ENCODE peak calls at places on chromosomes 13 and 19, in eight cellular contexts. One of them, this sample, is unnamed.

GRCh38 chr13:93788456-93788855 is 561.8 kb downstream of the GPC6 start:
- DNase-seq in fibroblast of the aortic adventitia: no peak
- DNase-seq in neural crest cell: no peak
- DNase-seq in iPS-NIHi11: no peak
- DNase-seq in KBM-7: no peak
- DNase-seq in stimulated activated CD4-positive, alpha-beta T cell treated with anti-CD3 and anti-CD28 coated beads, Interleukin-1b, Interleukin-23, amount 100 ng/mL, for 4 hours: no peak
- DNase-seq in amniotic stem cell: no peak
- DNase-seq in NCI-H1694 treated with DMSO at 0.1 percent for 48 hours: no peak
- DNase-seq in this sample: no peak

GRCh38 chr13:30884543-30884942 is 21.5 kb upstream of the MEDAG start:
- DNase-seq in fibroblast of the aortic adventitia: no peak
- DNase-seq in neural crest cell: no peak
- DNase-seq in iPS-NIHi11: peak
- DNase-seq in KBM-7: no peak
- DNase-seq in stimulated activated CD4-positive, alpha-beta T cell treated with anti-CD3 and anti-CD28 coated beads, Interleukin-1b, Interleukin-23, amount 100 ng/mL, for 4 hours: no peak
- DNase-seq in amniotic stem cell: no peak
- DNase-seq in NCI-H1694 treated with DMSO at 0.1 percent for 48 hours: no peak
- DNase-seq in this sample: peak

GRCh38 chr19:1680976-1681375 is 28.6 kb upstream of the TCF3 start:
- DNase-seq in fibroblast of the aortic adventitia: no peak
- DNase-seq in neural crest cell: no peak
- DNase-seq in iPS-NIHi11: peak
- DNase-seq in KBM-7: no peak
- DNase-seq in stimulated activated CD4-positive, alpha-beta T cell treated with anti-CD3 and anti-CD28 coated beads, Interleukin-1b, Interleukin-23, amount 100 ng/mL, for 4 hours: no peak
- DNase-seq in amniotic stem cell: no peak
- DNase-seq in NCI-H1694 treated with DMSO at 0.1 percent for 48 hours: no peak
- DNase-seq in this sample: no peak

GRCh38 chr19:1112254-1113208 is 8.7 kb downstream of the GPX4 start:
- DNase-seq in fibroblast of the aortic adventitia: no peak
- DNase-seq in neural crest cell: no peak
- DNase-seq in iPS-NIHi11: peak
- DNase-seq in KBM-7: no peak
- DNase-seq in stimulated activated CD4-positive, alpha-beta T cell treated with anti-CD3 and anti-CD28 coated beads, Interleukin-1b, Interleukin-23, amount 100 ng/mL, for 4 hours: no peak
- DNase-seq in amniotic stem cell: no peak
- DNase-seq in NCI-H1694 treated with DMSO at 0.1 percent for 48 hours: no peak
- DNase-seq in this sample: no peak

GRCh38 chr13:104936304-104936703 is 1599.2 kb downstream of the EFNB2 start:
- DNase-seq in fibroblast of the aortic adventitia: no peak
- DNase-seq in neural crest cell: no peak
- DNase-seq in iPS-NIHi11: no peak
- DNase-seq in KBM-7: no peak
- DNase-seq in stimulated activated CD4-positive, alpha-beta T cell treated with anti-CD3 and anti-CD28 coated beads, Interleukin-1b, Interleukin-23, amount 100 ng/mL, for 4 hours: no peak
- DNase-seq in amniotic stem cell: no peak
- DNase-seq in NCI-H1694 treated with DMSO at 0.1 percent for 48 hours: no peak
- DNase-seq in this sample: no peak

GRCh38 chr19:48627211-48627864 is 8.0 kb downstream of the SPHK2 start:
- DNase-seq in fibroblast of the aortic adventitia: no peak
- DNase-seq in neural crest cell: no peak
- DNase-seq in iPS-NIHi11: no peak
- DNase-seq in KBM-7: no peak
- DNase-seq in stimulated activated CD4-positive, alpha-beta T cell treated with anti-CD3 and anti-CD28 coated beads, Interleukin-1b, Interleukin-23, amount 100 ng/mL, for 4 hours: no peak
- DNase-seq in amniotic stem cell: no peak
- DNase-seq in NCI-H1694 treated with DMSO at 0.1 percent for 48 hours: no peak
- DNase-seq in this sample: no peak

GRCh38 chr13:25335856-25336255 is 34.4 kb downstream of the NUP58 start:
- DNase-seq in fibroblast of the aortic adventitia: peak
- DNase-seq in neural crest cell: no peak
- DNase-seq in iPS-NIHi11: no peak
- DNase-seq in KBM-7: no peak
- DNase-seq in stimulated activated CD4-positive, alpha-beta T cell treated with anti-CD3 and anti-CD28 coated beads, Interleukin-1b, Interleukin-23, amount 100 ng/mL, for 4 hours: no peak
- DNase-seq in amniotic stem cell: no peak
- DNase-seq in NCI-H1694 treated with DMSO at 0.1 percent for 48 hours: no peak
- DNase-seq in this sample: no peak

GRCh38 chr13:113607477-113608245 is 23.1 kb downstream of the TFDP1 start:
- DNase-seq in fibroblast of the aortic adventitia: no peak
- DNase-seq in neural crest cell: no peak
- DNase-seq in iPS-NIHi11: no peak
- DNase-seq in KBM-7: no peak
- DNase-seq in stimulated activated CD4-positive, alpha-beta T cell treated with anti-CD3 and anti-CD28 coated beads, Interleukin-1b, Interleukin-23, amount 100 ng/mL, for 4 hours: no peak
- DNase-seq in amniotic stem cell: no peak
- DNase-seq in NCI-H1694 treated with DMSO at 0.1 percent for 48 hours: no peak
- DNase-seq in this sample: no peak

GRCh38 chr19:35901055-35901644 is 810 bp upstream of the NFKBID start:
- DNase-seq in fibroblast of the aortic adventitia: peak
- DNase-seq in neural crest cell: no peak
- DNase-seq in iPS-NIHi11: no peak
- DNase-seq in KBM-7: no peak
- DNase-seq in stimulated activated CD4-positive, alpha-beta T cell treated with anti-CD3 and anti-CD28 coated beads, Interleukin-1b, Interleukin-23, amount 100 ng/mL, for 4 hours: no peak
- DNase-seq in amniotic stem cell: peak
- DNase-seq in NCI-H1694 treated with DMSO at 0.1 percent for 48 hours: no peak
- DNase-seq in this sample: no peak

GRCh38 chr13:63690672-63691071 is 2275.0 kb upstream of the PCDH20 start:
- DNase-seq in fibroblast of the aortic adventitia: no peak
- DNase-seq in neural crest cell: no peak
- DNase-seq in iPS-NIHi11: no peak
- DNase-seq in KBM-7: peak
- DNase-seq in stimulated activated CD4-positive, alpha-beta T cell treated with anti-CD3 and anti-CD28 coated beads, Interleukin-1b, Interleukin-23, amount 100 ng/mL, for 4 hours: no peak
- DNase-seq in amniotic stem cell: no peak
- DNase-seq in NCI-H1694 treated with DMSO at 0.1 percent for 48 hours: no peak
- DNase-seq in this sample: no peak

GRCh38 chr13:51101636-51102218 is 9.3 kb downstream of the C13orf42 start:
- DNase-seq in fibroblast of the aortic adventitia: no peak
- DNase-seq in neural crest cell: no peak
- DNase-seq in iPS-NIHi11: no peak
- DNase-seq in KBM-7: no peak
- DNase-seq in stimulated activated CD4-positive, alpha-beta T cell treated with anti-CD3 and anti-CD28 coated beads, Interleukin-1b, Interleukin-23, amount 100 ng/mL, for 4 hours: no peak
- DNase-seq in amniotic stem cell: no peak
- DNase-seq in NCI-H1694 treated with DMSO at 0.1 percent for 48 hours: no peak
- DNase-seq in this sample: peak

GRCh38 chr13:23570099-23570926 is at the start of gene TNFRSF19:
- DNase-seq in fibroblast of the aortic adventitia: peak
- DNase-seq in neural crest cell: peak
- DNase-seq in iPS-NIHi11: no peak
- DNase-seq in KBM-7: no peak
- DNase-seq in stimulated activated CD4-positive, alpha-beta T cell treated with anti-CD3 and anti-CD28 coated beads, Interleukin-1b, Interleukin-23, amount 100 ng/mL, for 4 hours: no peak
- DNase-seq in amniotic stem cell: peak
- DNase-seq in NCI-H1694 treated with DMSO at 0.1 percent for 48 hours: peak
- DNase-seq in this sample: no peak

GRCh38 chr13:27954406-27954851 is 14.7 kb downstream of the CDX2 start:
- DNase-seq in fibroblast of the aortic adventitia: no peak
- DNase-seq in neural crest cell: no peak
- DNase-seq in iPS-NIHi11: peak
- DNase-seq in KBM-7: peak
- DNase-seq in stimulated activated CD4-positive, alpha-beta T cell treated with anti-CD3 and anti-CD28 coated beads, Interleukin-1b, Interleukin-23, amount 100 ng/mL, for 4 hours: no peak
- DNase-seq in amniotic stem cell: no peak
- DNase-seq in NCI-H1694 treated with DMSO at 0.1 percent for 48 hours: no peak
- DNase-seq in this sample: no peak

GRCh38 chr13:20353973-20354372 is 121.9 kb upstream of the GJB6 start:
- DNase-seq in fibroblast of the aortic adventitia: peak
- DNase-seq in neural crest cell: no peak
- DNase-seq in iPS-NIHi11: no peak
- DNase-seq in KBM-7: peak
- DNase-seq in stimulated activated CD4-positive, alpha-beta T cell treated with anti-CD3 and anti-CD28 coated beads, Interleukin-1b, Interleukin-23, amount 100 ng/mL, for 4 hours: no peak
- DNase-seq in amniotic stem cell: no peak
- DNase-seq in NCI-H1694 treated with DMSO at 0.1 percent for 48 hours: no peak
- DNase-seq in this sample: no peak

GRCh38 chr19:40337107-40337506 is 11.1 kb downstream of the C19orf47 start:
- DNase-seq in fibroblast of the aortic adventitia: no peak
- DNase-seq in neural crest cell: no peak
- DNase-seq in iPS-NIHi11: no peak
- DNase-seq in KBM-7: no peak
- DNase-seq in stimulated activated CD4-positive, alpha-beta T cell treated with anti-CD3 and anti-CD28 coated beads, Interleukin-1b, Interleukin-23, amount 100 ng/mL, for 4 hours: no peak
- DNase-seq in amniotic stem cell: no peak
- DNase-seq in NCI-H1694 treated with DMSO at 0.1 percent for 48 hours: no peak
- DNase-seq in this sample: no peak

GRCh38 chr13:102195566-102196462 is 206.0 kb downstream of the FGF14 start:
- DNase-seq in fibroblast of the aortic adventitia: peak
- DNase-seq in neural crest cell: no peak
- DNase-seq in iPS-NIHi11: no peak
- DNase-seq in KBM-7: no peak
- DNase-seq in stimulated activated CD4-positive, alpha-beta T cell treated with anti-CD3 and anti-CD28 coated beads, Interleukin-1b, Interleukin-23, amount 100 ng/mL, for 4 hours: no peak
- DNase-seq in amniotic stem cell: no peak
- DNase-seq in NCI-H1694 treated with DMSO at 0.1 percent for 48 hours: no peak
- DNase-seq in this sample: no peak

GRCh38 chr19:13153627-13154240 is 3.5 kb downstream of the IER2 start:
- DNase-seq in fibroblast of the aortic adventitia: peak
- DNase-seq in neural crest cell: no peak
- DNase-seq in iPS-NIHi11: no peak
- DNase-seq in KBM-7: no peak
- DNase-seq in stimulated activated CD4-positive, alpha-beta T cell treated with anti-CD3 and anti-CD28 coated beads, Interleukin-1b, Interleukin-23, amount 100 ng/mL, for 4 hours: no peak
- DNase-seq in amniotic stem cell: no peak
- DNase-seq in NCI-H1694 treated with DMSO at 0.1 percent for 48 hours: no peak
- DNase-seq in this sample: no peak

GRCh38 chr13:75149781-75150180 is 332.2 kb downstream of the TBC1D4 start:
- DNase-seq in fibroblast of the aortic adventitia: no peak
- DNase-seq in neural crest cell: no peak
- DNase-seq in iPS-NIHi11: no peak
- DNase-seq in KBM-7: no peak
- DNase-seq in stimulated activated CD4-positive, alpha-beta T cell treated with anti-CD3 and anti-CD28 coated beads, Interleukin-1b, Interleukin-23, amount 100 ng/mL, for 4 hours: no peak
- DNase-seq in amniotic stem cell: no peak
- DNase-seq in NCI-H1694 treated with DMSO at 0.1 percent for 48 hours: peak
- DNase-seq in this sample: no peak

GRCh38 chr13:101424381-101425155 is 8.3 kb upstream of the NALCN start:
- DNase-seq in fibroblast of the aortic adventitia: no peak
- DNase-seq in neural crest cell: no peak
- DNase-seq in iPS-NIHi11: no peak
- DNase-seq in KBM-7: no peak
- DNase-seq in stimulated activated CD4-positive, alpha-beta T cell treated with anti-CD3 and anti-CD28 coated beads, Interleukin-1b, Interleukin-23, amount 100 ng/mL, for 4 hours: no peak
- DNase-seq in amniotic stem cell: peak
- DNase-seq in NCI-H1694 treated with DMSO at 0.1 percent for 48 hours: no peak
- DNase-seq in this sample: no peak

GRCh38 chr13:23608704-23609413 is 38.6 kb downstream of the TNFRSF19 start:
- DNase-seq in fibroblast of the aortic adventitia: no peak
- DNase-seq in neural crest cell: no peak
- DNase-seq in iPS-NIHi11: no peak
- DNase-seq in KBM-7: peak
- DNase-seq in stimulated activated CD4-positive, alpha-beta T cell treated with anti-CD3 and anti-CD28 coated beads, Interleukin-1b, Interleukin-23, amount 100 ng/mL, for 4 hours: no peak
- DNase-seq in amniotic stem cell: no peak
- DNase-seq in NCI-H1694 treated with DMSO at 0.1 percent for 48 hours: no peak
- DNase-seq in this sample: no peak

GRCh38 chr19:57903298-57904174 is 12.9 kb downstream of the ZNF417 start:
- DNase-seq in fibroblast of the aortic adventitia: peak
- DNase-seq in neural crest cell: no peak
- DNase-seq in iPS-NIHi11: peak
- DNase-seq in KBM-7: peak
- DNase-seq in stimulated activated CD4-positive, alpha-beta T cell treated with anti-CD3 and anti-CD28 coated beads, Interleukin-1b, Interleukin-23, amount 100 ng/mL, for 4 hours: no peak
- DNase-seq in amniotic stem cell: peak
- DNase-seq in NCI-H1694 treated with DMSO at 0.1 percent for 48 hours: peak
- DNase-seq in this sample: no peak

GRCh38 chr13:105991622-105992254 is 543.7 kb downstream of the EFNB2 start:
- DNase-seq in fibroblast of the aortic adventitia: no peak
- DNase-seq in neural crest cell: no peak
- DNase-seq in iPS-NIHi11: no peak
- DNase-seq in KBM-7: no peak
- DNase-seq in stimulated activated CD4-positive, alpha-beta T cell treated with anti-CD3 and anti-CD28 coated beads, Interleukin-1b, Interleukin-23, amount 100 ng/mL, for 4 hours: no peak
- DNase-seq in amniotic stem cell: no peak
- DNase-seq in NCI-H1694 treated with DMSO at 0.1 percent for 48 hours: peak
- DNase-seq in this sample: peak

GRCh38 chr13:41054212-41054877 is 7.0 kb upstream of the WBP4 start:
- DNase-seq in fibroblast of the aortic adventitia: peak
- DNase-seq in neural crest cell: peak
- DNase-seq in iPS-NIHi11: no peak
- DNase-seq in KBM-7: peak
- DNase-seq in stimulated activated CD4-positive, alpha-beta T cell treated with anti-CD3 and anti-CD28 coated beads, Interleukin-1b, Interleukin-23, amount 100 ng/mL, for 4 hours: no peak
- DNase-seq in amniotic stem cell: peak
- DNase-seq in NCI-H1694 treated with DMSO at 0.1 percent for 48 hours: peak
- DNase-seq in this sample: peak

GRCh38 chr13:45206340-45206739 is 5.5 kb upstream of the KCTD4 start:
- DNase-seq in fibroblast of the aortic adventitia: peak
- DNase-seq in neural crest cell: no peak
- DNase-seq in iPS-NIHi11: no peak
- DNase-seq in KBM-7: no peak
- DNase-seq in stimulated activated CD4-positive, alpha-beta T cell treated with anti-CD3 and anti-CD28 coated beads, Interleukin-1b, Interleukin-23, amount 100 ng/mL, for 4 hours: no peak
- DNase-seq in amniotic stem cell: peak
- DNase-seq in NCI-H1694 treated with DMSO at 0.1 percent for 48 hours: no peak
- DNase-seq in this sample: no peak

GRCh38 chr13:41562083-41562482 is 104.7 kb downstream of the RGCC start:
- DNase-seq in fibroblast of the aortic adventitia: peak
- DNase-seq in neural crest cell: no peak
- DNase-seq in iPS-NIHi11: no peak
- DNase-seq in KBM-7: no peak
- DNase-seq in stimulated activated CD4-positive, alpha-beta T cell treated with anti-CD3 and anti-CD28 coated beads, Interleukin-1b, Interleukin-23, amount 100 ng/mL, for 4 hours: no peak
- DNase-seq in amniotic stem cell: peak
- DNase-seq in NCI-H1694 treated with DMSO at 0.1 percent for 48 hours: peak
- DNase-seq in this sample: no peak

GRCh38 chr19:40962460-40962961 is 28.6 kb upstream of the CYP2B6 start:
- DNase-seq in fibroblast of the aortic adventitia: peak
- DNase-seq in neural crest cell: no peak
- DNase-seq in iPS-NIHi11: no peak
- DNase-seq in KBM-7: no peak
- DNase-seq in stimulated activated CD4-positive, alpha-beta T cell treated with anti-CD3 and anti-CD28 coated beads, Interleukin-1b, Interleukin-23, amount 100 ng/mL, for 4 hours: no peak
- DNase-seq in amniotic stem cell: no peak
- DNase-seq in NCI-H1694 treated with DMSO at 0.1 percent for 48 hours: no peak
- DNase-seq in this sample: no peak

GRCh38 chr13:96677029-96677428 is 317.2 kb downstream of the OXGR1 start:
- DNase-seq in fibroblast of the aortic adventitia: no peak
- DNase-seq in neural crest cell: no peak
- DNase-seq in iPS-NIHi11: no peak
- DNase-seq in KBM-7: no peak
- DNase-seq in stimulated activated CD4-positive, alpha-beta T cell treated with anti-CD3 and anti-CD28 coated beads, Interleukin-1b, Interleukin-23, amount 100 ng/mL, for 4 hours: no peak
- DNase-seq in amniotic stem cell: no peak
- DNase-seq in NCI-H1694 treated with DMSO at 0.1 percent for 48 hours: no peak
- DNase-seq in this sample: no peak

GRCh38 chr19:54728167-54728566 is 3.9 kb downstream of the KIR3DL3 start:
- DNase-seq in fibroblast of the aortic adventitia: no peak
- DNase-seq in neural crest cell: no peak
- DNase-seq in iPS-NIHi11: no peak
- DNase-seq in KBM-7: no peak
- DNase-seq in stimulated activated CD4-positive, alpha-beta T cell treated with anti-CD3 and anti-CD28 coated beads, Interleukin-1b, Interleukin-23, amount 100 ng/mL, for 4 hours: no peak
- DNase-seq in amniotic stem cell: no peak
- DNase-seq in NCI-H1694 treated with DMSO at 0.1 percent for 48 hours: no peak
- DNase-seq in this sample: no peak

GRCh38 chr13:27988520-27988919 is at the start of gene URAD:
- DNase-seq in fibroblast of the aortic adventitia: no peak
- DNase-seq in neural crest cell: no peak
- DNase-seq in iPS-NIHi11: no peak
- DNase-seq in KBM-7: no peak
- DNase-seq in stimulated activated CD4-positive, alpha-beta T cell treated with anti-CD3 and anti-CD28 coated beads, Interleukin-1b, Interleukin-23, amount 100 ng/mL, for 4 hours: no peak
- DNase-seq in amniotic stem cell: no peak
- DNase-seq in NCI-H1694 treated with DMSO at 0.1 percent for 48 hours: no peak
- DNase-seq in this sample: no peak

GRCh38 chr19:41624515-41624914 is 2.4 kb downstream of the CEACAM4 start:
- DNase-seq in fibroblast of the aortic adventitia: no peak
- DNase-seq in neural crest cell: no peak
- DNase-seq in iPS-NIHi11: no peak
- DNase-seq in KBM-7: no peak
- DNase-seq in stimulated activated CD4-positive, alpha-beta T cell treated with anti-CD3 and anti-CD28 coated beads, Interleukin-1b, Interleukin-23, amount 100 ng/mL, for 4 hours: no peak
- DNase-seq in amniotic stem cell: no peak
- DNase-seq in NCI-H1694 treated with DMSO at 0.1 percent for 48 hours: no peak
- DNase-seq in this sample: no peak

GRCh38 chr19:50202962-50203280 is 501 bp upstream of the MYH14 start:
- DNase-seq in fibroblast of the aortic adventitia: no peak
- DNase-seq in neural crest cell: no peak
- DNase-seq in iPS-NIHi11: no peak
- DNase-seq in KBM-7: no peak
- DNase-seq in stimulated activated CD4-positive, alpha-beta T cell treated with anti-CD3 and anti-CD28 coated beads, Interleukin-1b, Interleukin-23, amount 100 ng/mL, for 4 hours: no peak
- DNase-seq in amniotic stem cell: no peak
- DNase-seq in NCI-H1694 treated with DMSO at 0.1 percent for 48 hours: no peak
- DNase-seq in this sample: no peak

GRCh38 chr13:38542601-38543000 is 144.3 kb upstream of the FREM2 start:
- DNase-seq in fibroblast of the aortic adventitia: no peak
- DNase-seq in neural crest cell: no peak
- DNase-seq in iPS-NIHi11: no peak
- DNase-seq in KBM-7: no peak
- DNase-seq in stimulated activated CD4-positive, alpha-beta T cell treated with anti-CD3 and anti-CD28 coated beads, Interleukin-1b, Interleukin-23, amount 100 ng/mL, for 4 hours: no peak
- DNase-seq in amniotic stem cell: no peak
- DNase-seq in NCI-H1694 treated with DMSO at 0.1 percent for 48 hours: no peak
- DNase-seq in this sample: no peak

GRCh38 chr13:23134542-23134941 is 46.2 kb upstream of the SGCG start:
- DNase-seq in fibroblast of the aortic adventitia: no peak
- DNase-seq in neural crest cell: no peak
- DNase-seq in iPS-NIHi11: no peak
- DNase-seq in KBM-7: no peak
- DNase-seq in stimulated activated CD4-positive, alpha-beta T cell treated with anti-CD3 and anti-CD28 coated beads, Interleukin-1b, Interleukin-23, amount 100 ng/mL, for 4 hours: no peak
- DNase-seq in amniotic stem cell: no peak
- DNase-seq in NCI-H1694 treated with DMSO at 0.1 percent for 48 hours: no peak
- DNase-seq in this sample: no peak

GRCh38 chr13:113404723-113405471 is 41.0 kb upstream of the GRTP1 start:
- DNase-seq in fibroblast of the aortic adventitia: no peak
- DNase-seq in neural crest cell: no peak
- DNase-seq in iPS-NIHi11: no peak
- DNase-seq in KBM-7: no peak
- DNase-seq in stimulated activated CD4-positive, alpha-beta T cell treated with anti-CD3 and anti-CD28 coated beads, Interleukin-1b, Interleukin-23, amount 100 ng/mL, for 4 hours: no peak
- DNase-seq in amniotic stem cell: no peak
- DNase-seq in NCI-H1694 treated with DMSO at 0.1 percent for 48 hours: no peak
- DNase-seq in this sample: no peak